ENCODE peak calls at places on chromosomes 1 and 21, in four cellular contexts. M is activated CD4-positive, alpha-beta T cell treated with anti-CD3 and anti-CD28 coated beads for 1 hour; F is activated CD8-positive, alpha-beta memory T cell treated with anti-CD3 and anti-CD28 coated beads for 48 hours; W is epithelial cell of esophagus. V is an unnamed sample.

GRCh38 chr1:226181996-226182714 is 4.4 kb downstream of the ACBD3 start:
- DNase-seq in M (no peak), F (no peak), W (peak), V (peak)

GRCh38 chr21:33374080-33374873 is 28.9 kb upstream of the IFNGR2 start:
- DNase-seq in M (peak), F (no peak), W (peak), V (peak)

GRCh38 chr1:174898102-174898802 is 101.5 kb upstream of the CACYBP start:
- DNase-seq in M (no peak), F (no peak), W (no peak), V (no peak)

GRCh38 chr1:19122668-19123067 is 87.4 kb downstream of the UBR4 start:
- DNase-seq in M (no peak), F (no peak), W (peak), V (no peak)

GRCh38 chr21:25283720-25284119 is 323.6 kb downstream of the MRPL39 start:
- DNase-seq in M (no peak), F (no peak), W (peak), V (peak)

GRCh38 chr1:229432116-229432461 is 1.8 kb downstream of the ACTA1 start:
- DNase-seq in M (no peak), F (no peak), W (no peak), V (no peak)

GRCh38 chr1:30682396-30683275 is 40.7 kb downstream of the MATN1 start:
- DNase-seq in M (no peak), F (no peak), W (no peak), V (no peak)

GRCh38 chr1:234743866-234744581 is 134.0 kb upstream of the IRF2BP2 start:
- DNase-seq in M (no peak), F (no peak), W (peak), V (no peak)

GRCh38 chr1:152018537-152018936 is 18.3 kb downstream of the S100A11 start:
- DNase-seq in M (no peak), F (no peak), W (peak), V (peak)

GRCh38 chr1:170634293-170634692 is 29.6 kb upstream of the PRRX1 start:
- DNase-seq in M (no peak), F (no peak), W (peak), V (no peak)

V was measured in AML-193.